ENCODE peak calls at places on chromosomes 7 and 10, in eight cellular contexts. G is cardiac muscle cell; H is tibial nerve; K is epithelial cell of proximal tubule; F is choroid plexus epithelial cell; M is stimulated activated CD8-positive, alpha-beta memory T cell treated with anti-CD3 and anti-CD28 coated beads, Interleukin-2, amount 100 ng/mL, for 48 hours; L is colonic mucosa; R is HFF-Myc. O is an unnamed sample.

GRCh38 chr7:32525839-32526238 is 30.6 kb downstream of the AVL9 start:
- DNase-seq in G (no peak), H (no peak), K (no peak), F (no peak), M (no peak), L (no peak), R (no peak), O (no peak)

GRCh38 chr10:16724509-16724908 is 92.7 kb downstream of the RSU1 start:
- DNase-seq in G (no peak), H (no peak), K (no peak), F (no peak), M (no peak), L (no peak), R (no peak), O (no peak)

GRCh38 chr7:139526578-139527544 is 3.4 kb downstream of the CLEC2L start:
- DNase-seq in G (no peak), H (no peak), K (no peak), F (peak), M (no peak), L (no peak), R (peak), O (no peak)

GRCh38 chr7:16978358-16979244 is 96.8 kb upstream of the AGR3 start:
- DNase-seq in G (no peak), H (no peak), K (peak), F (peak), M (no peak), L (no peak), R (peak), O (no peak)

GRCh38 chr7:107969856-107970255 is 33.1 kb downstream of the LAMB1 start:
- DNase-seq in G (no peak), H (no peak), K (no peak), F (no peak), M (no peak), L (no peak), R (no peak), O (no peak)

GRCh38 chr10:125071008-125071407 is 89.4 kb downstream of the CTBP2 start:
- DNase-seq in G (no peak), H (no peak), K (no peak), F (no peak), M (no peak), L (no peak), R (no peak), O (no peak)

GRCh38 chr10:107498983-107499382 is 334.5 kb upstream of the SORCS1 start:
- DNase-seq in G (no peak), H (no peak), K (no peak), F (no peak), M (no peak), L (no peak), R (no peak), O (no peak)

GRCh38 chr10:1155791-1156615 is 99.8 kb downstream of the WDR37 start:
- DNase-seq in G (no peak), H (no peak), K (no peak), F (no peak), M (no peak), L (peak), R (no peak), O (peak)

GRCh38 chr10:78511324-78512204 is 477.9 kb downstream of the RPS24 start:
- DNase-seq in G (no peak), H (peak), K (no peak), F (no peak), M (no peak), L (peak), R (no peak), O (no peak)

GRCh38 chr7:151133986-151134742 is 33.3 kb downstream of the GBX1 start:
- DNase-seq in G (no peak), H (no peak), K (no peak), F (no peak), M (no peak), L (no peak), R (no peak), O (no peak)

GRCh38 chr7:116328161-116328560 is 117.8 kb downstream of the TES start:
- DNase-seq in G (no peak), H (no peak), K (no peak), F (peak), M (no peak), L (no peak), R (no peak), O (no peak)

GRCh38 chr7:1665721-1666250 is 4.3 kb upstream of the ELFN1 start:
- DNase-seq in G (peak), H (no peak), K (no peak), F (peak), M (no peak), L (no peak), R (no peak), O (no peak)

GRCh38 chr10:100477970-100478369 is 15.2 kb downstream of the WNT8B start:
- DNase-seq in G (no peak), H (no peak), K (no peak), F (no peak), M (no peak), L (no peak), R (no peak), O (no peak)

O was measured in type B pancreatic cell.